ENCODE peak calls at places on chromosomes 11 and 22, in eight cellular contexts. One of them, this sample, is unnamed.

GRCh38 chr11:111604392-111605009 is 2.3 kb downstream of the SIK2 start:
- DNase-seq in left ventricle myocardium inferior: no peak
- DNase-seq in activated effector memory CD4-positive, alpha-beta T cell treated with anti-CD3 and anti-CD28 coated beads, Interleukin-2, amount 50 U/mL, for 16 hours: no peak
- DNase-seq in IMR-90: peak; percentile 45
- DNase-seq in naive thymus-derived CD8-positive, alpha-beta T cell: no peak
- DNase-seq in prostate gland: no peak
- DNase-seq in right atrium auricular region: no peak
- DNase-seq in hippocampal formation: peak; percentile 78
- DNase-seq in this sample: peak; percentile 40

GRCh38 chr11:9973921-9974320 is 310.0 kb downstream of the SWAP70 start:
- DNase-seq in left ventricle myocardium inferior: no peak
- DNase-seq in activated effector memory CD4-positive, alpha-beta T cell treated with anti-CD3 and anti-CD28 coated beads, Interleukin-2, amount 50 U/mL, for 16 hours: no peak
- DNase-seq in IMR-90: peak; percentile 53
- DNase-seq in naive thymus-derived CD8-positive, alpha-beta T cell: no peak
- DNase-seq in prostate gland: no peak
- DNase-seq in right atrium auricular region: no peak
- DNase-seq in hippocampal formation: no peak
- DNase-seq in this sample: no peak

GRCh38 chr11:9759519-9760179 is 95.8 kb downstream of the SWAP70 start:
- DNase-seq in left ventricle myocardium inferior: peak; percentile 83
- DNase-seq in activated effector memory CD4-positive, alpha-beta T cell treated with anti-CD3 and anti-CD28 coated beads, Interleukin-2, amount 50 U/mL, for 16 hours: peak; percentile 96
- DNase-seq in IMR-90: peak; percentile 100
- DNase-seq in naive thymus-derived CD8-positive, alpha-beta T cell: peak; percentile 34
- DNase-seq in prostate gland: peak; percentile 84
- DNase-seq in right atrium auricular region: peak; percentile 97
- DNase-seq in hippocampal formation: peak; percentile 31
- DNase-seq in this sample: peak; percentile 43

GRCh38 chr11:45262900-45263299 is 23.2 kb downstream of the SYT13 start:
- DNase-seq in left ventricle myocardium inferior: no peak
- DNase-seq in activated effector memory CD4-positive, alpha-beta T cell treated with anti-CD3 and anti-CD28 coated beads, Interleukin-2, amount 50 U/mL, for 16 hours: no peak
- DNase-seq in IMR-90: no peak
- DNase-seq in naive thymus-derived CD8-positive, alpha-beta T cell: no peak
- DNase-seq in prostate gland: no peak
- DNase-seq in right atrium auricular region: no peak
- DNase-seq in hippocampal formation: no peak
- DNase-seq in this sample: no peak

GRCh38 chr22:37353839-37354238 is 71.5 kb downstream of the CYTH4 start:
- DNase-seq in left ventricle myocardium inferior: no peak
- DNase-seq in activated effector memory CD4-positive, alpha-beta T cell treated with anti-CD3 and anti-CD28 coated beads, Interleukin-2, amount 50 U/mL, for 16 hours: no peak
- DNase-seq in IMR-90: no peak
- DNase-seq in naive thymus-derived CD8-positive, alpha-beta T cell: no peak
- DNase-seq in prostate gland: no peak
- DNase-seq in right atrium auricular region: no peak
- DNase-seq in hippocampal formation: no peak
- DNase-seq in this sample: no peak

GRCh38 chr22:42562684-42563083 is 8.9 kb downstream of the SERHL2 start:
- DNase-seq in left ventricle myocardium inferior: no peak
- DNase-seq in activated effector memory CD4-positive, alpha-beta T cell treated with anti-CD3 and anti-CD28 coated beads, Interleukin-2, amount 50 U/mL, for 16 hours: no peak
- DNase-seq in IMR-90: no peak
- DNase-seq in naive thymus-derived CD8-positive, alpha-beta T cell: no peak
- DNase-seq in prostate gland: no peak
- DNase-seq in right atrium auricular region: no peak
- DNase-seq in hippocampal formation: no peak
- DNase-seq in this sample: no peak

GRCh38 chr11:75174781-75175370 is 24.0 kb downstream of the SLCO2B1 start:
- DNase-seq in left ventricle myocardium inferior: no peak
- DNase-seq in activated effector memory CD4-positive, alpha-beta T cell treated with anti-CD3 and anti-CD28 coated beads, Interleukin-2, amount 50 U/mL, for 16 hours: no peak
- DNase-seq in IMR-90: peak; percentile 34
- DNase-seq in naive thymus-derived CD8-positive, alpha-beta T cell: no peak
- DNase-seq in prostate gland: no peak
- DNase-seq in right atrium auricular region: peak; percentile 70
- DNase-seq in hippocampal formation: no peak
- DNase-seq in this sample: peak; percentile 96

GRCh38 chr11:70614034-70614681 is 215.8 kb downstream of the CTTN start:
- DNase-seq in left ventricle myocardium inferior: no peak
- DNase-seq in activated effector memory CD4-positive, alpha-beta T cell treated with anti-CD3 and anti-CD28 coated beads, Interleukin-2, amount 50 U/mL, for 16 hours: no peak
- DNase-seq in IMR-90: no peak
- DNase-seq in naive thymus-derived CD8-positive, alpha-beta T cell: no peak
- DNase-seq in prostate gland: no peak
- DNase-seq in right atrium auricular region: no peak
- DNase-seq in hippocampal formation: no peak
- DNase-seq in this sample: no peak

GRCh38 chr11:44445500-44446340 is 119.7 kb upstream of the CD82 start:
- DNase-seq in left ventricle myocardium inferior: no peak
- DNase-seq in activated effector memory CD4-positive, alpha-beta T cell treated with anti-CD3 and anti-CD28 coated beads, Interleukin-2, amount 50 U/mL, for 16 hours: no peak
- DNase-seq in IMR-90: no peak
- DNase-seq in naive thymus-derived CD8-positive, alpha-beta T cell: no peak
- DNase-seq in prostate gland: no peak
- DNase-seq in right atrium auricular region: no peak
- DNase-seq in hippocampal formation: no peak
- DNase-seq in this sample: no peak

GRCh38 chr22:39994566-39995345 is at the start of gene FAM83F:
- DNase-seq in left ventricle myocardium inferior: no peak
- DNase-seq in activated effector memory CD4-positive, alpha-beta T cell treated with anti-CD3 and anti-CD28 coated beads, Interleukin-2, amount 50 U/mL, for 16 hours: peak; percentile 79
- DNase-seq in IMR-90: no peak
- DNase-seq in naive thymus-derived CD8-positive, alpha-beta T cell: no peak
- DNase-seq in prostate gland: peak; percentile 68
- DNase-seq in right atrium auricular region: no peak
- DNase-seq in hippocampal formation: no peak
- DNase-seq in this sample: peak; percentile 24

GRCh38 chr11:44208976-44209603 is 100.8 kb downstream of the ALX4 start:
- DNase-seq in left ventricle myocardium inferior: no peak
- DNase-seq in activated effector memory CD4-positive, alpha-beta T cell treated with anti-CD3 and anti-CD28 coated beads, Interleukin-2, amount 50 U/mL, for 16 hours: no peak
- DNase-seq in IMR-90: peak; percentile 43
- DNase-seq in naive thymus-derived CD8-positive, alpha-beta T cell: no peak
- DNase-seq in prostate gland: no peak
- DNase-seq in right atrium auricular region: no peak
- DNase-seq in hippocampal formation: no peak
- DNase-seq in this sample: no peak

GRCh38 chr22:31400023-31400397 is 606 bp downstream of the DRG1 start:
- DNase-seq in left ventricle myocardium inferior: no peak
- DNase-seq in activated effector memory CD4-positive, alpha-beta T cell treated with anti-CD3 and anti-CD28 coated beads, Interleukin-2, amount 50 U/mL, for 16 hours: no peak
- DNase-seq in IMR-90: peak; percentile 35
- DNase-seq in naive thymus-derived CD8-positive, alpha-beta T cell: no peak
- DNase-seq in prostate gland: no peak
- DNase-seq in right atrium auricular region: no peak
- DNase-seq in hippocampal formation: no peak
- DNase-seq in this sample: no peak

GRCh38 chr11:92384316-92384715 is 159.7 kb downstream of the FAT3 start:
- DNase-seq in left ventricle myocardium inferior: no peak
- DNase-seq in activated effector memory CD4-positive, alpha-beta T cell treated with anti-CD3 and anti-CD28 coated beads, Interleukin-2, amount 50 U/mL, for 16 hours: no peak
- DNase-seq in IMR-90: peak; percentile 60
- DNase-seq in naive thymus-derived CD8-positive, alpha-beta T cell: no peak
- DNase-seq in prostate gland: no peak
- DNase-seq in right atrium auricular region: no peak
- DNase-seq in hippocampal formation: no peak
- DNase-seq in this sample: no peak

GRCh38 chr11:117903505-117904382 is 25.5 kb downstream of the TMPRSS13 start:
- DNase-seq in left ventricle myocardium inferior: no peak
- DNase-seq in activated effector memory CD4-positive, alpha-beta T cell treated with anti-CD3 and anti-CD28 coated beads, Interleukin-2, amount 50 U/mL, for 16 hours: peak; percentile 54
- DNase-seq in IMR-90: no peak
- DNase-seq in naive thymus-derived CD8-positive, alpha-beta T cell: no peak
- DNase-seq in prostate gland: no peak
- DNase-seq in right atrium auricular region: no peak
- DNase-seq in hippocampal formation: no peak
- DNase-seq in this sample: no peak

GRCh38 chr11:45100338-45100737 is 46.1 kb upstream of the PRDM11 start:
- DNase-seq in left ventricle myocardium inferior: no peak
- DNase-seq in activated effector memory CD4-positive, alpha-beta T cell treated with anti-CD3 and anti-CD28 coated beads, Interleukin-2, amount 50 U/mL, for 16 hours: peak; percentile 58
- DNase-seq in IMR-90: peak; percentile 46
- DNase-seq in naive thymus-derived CD8-positive, alpha-beta T cell: no peak
- DNase-seq in prostate gland: no peak
- DNase-seq in right atrium auricular region: no peak
- DNase-seq in hippocampal formation: no peak
- DNase-seq in this sample: no peak

This sample was measured in CD4-positive, CD25-positive, alpha-beta regulatory T cell.